ENCODE peak calls at places on chromosomes 7 and 10, in nine cellular contexts. One of them, this sample, is unnamed.

GRCh38 chr7:130940907-130941306 is 206.9 kb upstream of the KLF14 start:
- DNase-seq in AG04450: no peak
- DNase-seq in psoas muscle: no peak
- DNase-seq in body of pancreas: no peak
- DNase-seq in astrocyte of the cerebellum: no peak
- DNase-seq in choroid plexus epithelial cell: no peak
- DNase-seq in endodermal cell: no peak
- DNase-seq in fibroblast of pulmonary artery: no peak
- DNase-seq in gastrocnemius medialis: no peak
- DNase-seq in this sample: no peak

GRCh38 chr10:102492983-102493382 is 9.5 kb downstream of the ACTR1A start:
- DNase-seq in psoas muscle: peak
- DNase-seq in endodermal cell: no peak
- DNase-seq in body of pancreas: peak
- DNase-seq in gastrocnemius medialis: peak
- DNase-seq in choroid plexus epithelial cell: no peak
- DNase-seq in AG04450: no peak
- DNase-seq in astrocyte of the cerebellum: no peak
- DNase-seq in fibroblast of pulmonary artery: peak
- DNase-seq in this sample: no peak

GRCh38 chr7:27866828-27867227 is 126.9 kb downstream of the TAX1BP1 start:
- DNase-seq in gastrocnemius medialis: no peak
- DNase-seq in fibroblast of pulmonary artery: no peak
- DNase-seq in astrocyte of the cerebellum: no peak
- DNase-seq in AG04450: no peak
- DNase-seq in psoas muscle: no peak
- DNase-seq in body of pancreas: no peak
- DNase-seq in choroid plexus epithelial cell: no peak
- DNase-seq in endodermal cell: peak
- DNase-seq in this sample: no peak

GRCh38 chr10:86363184-86363832 is 3.3 kb downstream of the GRID1 start:
- DNase-seq in astrocyte of the cerebellum: no peak
- DNase-seq in AG04450: no peak
- DNase-seq in fibroblast of pulmonary artery: no peak
- DNase-seq in gastrocnemius medialis: no peak
- DNase-seq in body of pancreas: peak
- DNase-seq in psoas muscle: peak
- DNase-seq in endodermal cell: peak
- DNase-seq in choroid plexus epithelial cell: peak
- DNase-seq in this sample: no peak

GRCh38 chr7:120583835-120584586 is 273.9 kb downstream of the TSPAN12 start:
- DNase-seq in body of pancreas: no peak
- DNase-seq in gastrocnemius medialis: no peak
- DNase-seq in choroid plexus epithelial cell: peak
- DNase-seq in endodermal cell: no peak
- DNase-seq in AG04450: peak
- DNase-seq in fibroblast of pulmonary artery: peak
- DNase-seq in astrocyte of the cerebellum: peak
- DNase-seq in psoas muscle: no peak
- DNase-seq in this sample: peak

GRCh38 chr7:93046641-93047040 is 71.1 kb downstream of the SAMD9 start:
- DNase-seq in gastrocnemius medialis: no peak
- DNase-seq in endodermal cell: no peak
- DNase-seq in choroid plexus epithelial cell: no peak
- DNase-seq in fibroblast of pulmonary artery: no peak
- DNase-seq in body of pancreas: no peak
- DNase-seq in astrocyte of the cerebellum: no peak
- DNase-seq in psoas muscle: no peak
- DNase-seq in AG04450: no peak
- DNase-seq in this sample: no peak

GRCh38 chr10:122504551-122504950 is 43.2 kb downstream of the HTRA1 start:
- DNase-seq in body of pancreas: peak
- DNase-seq in AG04450: peak
- DNase-seq in astrocyte of the cerebellum: peak
- DNase-seq in endodermal cell: no peak
- DNase-seq in gastrocnemius medialis: peak
- DNase-seq in psoas muscle: peak
- DNase-seq in choroid plexus epithelial cell: peak
- DNase-seq in fibroblast of pulmonary artery: peak
- DNase-seq in this sample: peak

GRCh38 chr10:48442090-48442808 is 135.8 kb downstream of the MAPK8 start:
- DNase-seq in gastrocnemius medialis: no peak
- DNase-seq in fibroblast of pulmonary artery: no peak
- DNase-seq in astrocyte of the cerebellum: no peak
- DNase-seq in psoas muscle: no peak
- DNase-seq in choroid plexus epithelial cell: no peak
- DNase-seq in AG04450: no peak
- DNase-seq in endodermal cell: no peak
- DNase-seq in body of pancreas: no peak
- DNase-seq in this sample: no peak

GRCh38 chr10:111725035-111725434 is 458.5 kb downstream of the GPAM start:
- DNase-seq in fibroblast of pulmonary artery: no peak
- DNase-seq in endodermal cell: no peak
- DNase-seq in body of pancreas: no peak
- DNase-seq in psoas muscle: no peak
- DNase-seq in astrocyte of the cerebellum: no peak
- DNase-seq in AG04450: no peak
- DNase-seq in gastrocnemius medialis: no peak
- DNase-seq in choroid plexus epithelial cell: no peak
- DNase-seq in this sample: no peak

GRCh38 chr10:70910486-70911350 is 22.4 kb upstream of the PCBD1 start:
- DNase-seq in fibroblast of pulmonary artery: no peak
- DNase-seq in AG04450: no peak
- DNase-seq in endodermal cell: no peak
- DNase-seq in body of pancreas: no peak
- DNase-seq in choroid plexus epithelial cell: no peak
- DNase-seq in gastrocnemius medialis: no peak
- DNase-seq in astrocyte of the cerebellum: no peak
- DNase-seq in psoas muscle: peak
- DNase-seq in this sample: no peak

GRCh38 chr7:81744389-81744788 is 25.5 kb downstream of the HGF start:
- DNase-seq in endodermal cell: no peak
- DNase-seq in psoas muscle: no peak
- DNase-seq in gastrocnemius medialis: no peak
- DNase-seq in AG04450: no peak
- DNase-seq in fibroblast of pulmonary artery: no peak
- DNase-seq in choroid plexus epithelial cell: no peak
- DNase-seq in body of pancreas: no peak
- DNase-seq in astrocyte of the cerebellum: no peak
- DNase-seq in this sample: no peak

GRCh38 chr10:22816298-22816653 is 101.9 kb upstream of the PIP4K2A start:
- DNase-seq in astrocyte of the cerebellum: no peak
- DNase-seq in gastrocnemius medialis: no peak
- DNase-seq in choroid plexus epithelial cell: peak
- DNase-seq in AG04450: peak
- DNase-seq in endodermal cell: no peak
- DNase-seq in body of pancreas: peak
- DNase-seq in psoas muscle: no peak
- DNase-seq in fibroblast of pulmonary artery: peak
- DNase-seq in this sample: peak

GRCh38 chr7:74043523-74043951 is 15.6 kb downstream of the ELN start:
- DNase-seq in body of pancreas: peak
- DNase-seq in AG04450: peak
- DNase-seq in psoas muscle: no peak
- DNase-seq in astrocyte of the cerebellum: no peak
- DNase-seq in fibroblast of pulmonary artery: no peak
- DNase-seq in gastrocnemius medialis: no peak
- DNase-seq in choroid plexus epithelial cell: peak
- DNase-seq in endodermal cell: peak
- DNase-seq in this sample: no peak

GRCh38 chr10:52258791-52259427 is 55.2 kb upstream of the DKK1 start:
- DNase-seq in AG04450: no peak
- DNase-seq in psoas muscle: no peak
- DNase-seq in endodermal cell: no peak
- DNase-seq in choroid plexus epithelial cell: peak
- DNase-seq in body of pancreas: no peak
- DNase-seq in astrocyte of the cerebellum: no peak
- DNase-seq in fibroblast of pulmonary artery: no peak
- DNase-seq in gastrocnemius medialis: peak
- DNase-seq in this sample: no peak

GRCh38 chr7:17307969-17308648 is 9.7 kb downstream of the AHR start:
- DNase-seq in choroid plexus epithelial cell: no peak
- DNase-seq in AG04450: no peak
- DNase-seq in astrocyte of the cerebellum: no peak
- DNase-seq in body of pancreas: no peak
- DNase-seq in fibroblast of pulmonary artery: no peak
- DNase-seq in gastrocnemius medialis: no peak
- DNase-seq in psoas muscle: no peak
- DNase-seq in endodermal cell: no peak
- DNase-seq in this sample: no peak
- H3K4me3 ChIP-seq in choroid plexus epithelial cell: no peak
- H3K4me3 ChIP-seq in AG04450: no peak
- H3K4me3 ChIP-seq in astrocyte of the cerebellum: no peak
- H3K4me3 ChIP-seq in body of pancreas: no peak
- H3K4me3 ChIP-seq in fibroblast of pulmonary artery: no peak
- H3K4me3 ChIP-seq in gastrocnemius medialis: no peak
- H3K4me3 ChIP-seq in psoas muscle: no peak
- H3K4me3 ChIP-seq in endodermal cell: no peak
- H3K4me3 ChIP-seq in this sample: no peak

DNA sequence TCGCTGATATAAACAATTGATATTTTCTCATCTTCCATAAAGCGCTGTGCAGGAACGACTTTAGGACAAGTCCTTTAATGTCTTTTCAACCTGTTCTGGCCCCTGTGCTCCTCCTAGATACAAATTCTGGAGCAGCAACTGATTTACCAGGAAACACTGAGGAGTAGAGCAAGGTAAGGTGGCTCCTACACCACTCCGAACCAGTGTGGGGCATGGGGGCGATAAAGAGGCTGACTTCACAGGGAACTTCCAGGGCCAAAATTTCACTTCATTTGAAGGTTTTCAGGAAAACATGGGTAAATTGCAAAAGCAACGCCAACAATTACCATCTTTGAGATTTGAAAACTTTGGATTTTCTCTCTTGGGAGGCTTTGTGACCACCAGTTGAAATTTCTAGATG is 118.6 kb downstream of the FAM107B start:
- DNase-seq in astrocyte of the cerebellum: no peak
- DNase-seq in choroid plexus epithelial cell: no peak
- DNase-seq in endodermal cell: peak
- DNase-seq in gastrocnemius medialis: no peak
- DNase-seq in body of pancreas: no peak
- DNase-seq in AG04450: no peak
- DNase-seq in psoas muscle: no peak
- DNase-seq in fibroblast of pulmonary artery: no peak
- DNase-seq in this sample: no peak
- TF ChIP-seq CTCF in astrocyte of the cerebellum: no peak
- TF ChIP-seq CTCF in choroid plexus epithelial cell: no peak
- TF ChIP-seq CTCF in endodermal cell: peak
- TF ChIP-seq CTCF in gastrocnemius medialis: no peak
- TF ChIP-seq CTCF in body of pancreas: no peak
- TF ChIP-seq CTCF in AG04450: no peak
- TF ChIP-seq CTCF in psoas muscle: no peak
- TF ChIP-seq CTCF in fibroblast of pulmonary artery: no peak
- TF ChIP-seq CTCF in this sample: no peak

GRCh38 chr7:264541-265191 is 25.3 kb upstream of the FOXL3 start:
- DNase-seq in AG04450: no peak
- DNase-seq in gastrocnemius medialis: no peak
- DNase-seq in fibroblast of pulmonary artery: no peak
- DNase-seq in psoas muscle: peak
- DNase-seq in astrocyte of the cerebellum: no peak
- DNase-seq in endodermal cell: no peak
- DNase-seq in body of pancreas: peak
- DNase-seq in choroid plexus epithelial cell: no peak
- DNase-seq in this sample: no peak

GRCh38 chr7:260441-261281 is 29.3 kb upstream of the FOXL3 start:
- DNase-seq in fibroblast of pulmonary artery: no peak
- DNase-seq in gastrocnemius medialis: no peak
- DNase-seq in astrocyte of the cerebellum: no peak
- DNase-seq in AG04450: no peak
- DNase-seq in choroid plexus epithelial cell: no peak
- DNase-seq in psoas muscle: peak
- DNase-seq in endodermal cell: no peak
- DNase-seq in body of pancreas: no peak
- DNase-seq in this sample: no peak

GRCh38 chr7:261341-262250 is 28.4 kb upstream of the FOXL3 start:
- DNase-seq in psoas muscle: peak
- DNase-seq in AG04450: no peak
- DNase-seq in gastrocnemius medialis: no peak
- DNase-seq in choroid plexus epithelial cell: no peak
- DNase-seq in fibroblast of pulmonary artery: no peak
- DNase-seq in endodermal cell: no peak
- DNase-seq in body of pancreas: no peak
- DNase-seq in astrocyte of the cerebellum: no peak
- DNase-seq in this sample: no peak

GRCh38 chr7:259751-260405 is 30.1 kb upstream of the FOXL3 start:
- DNase-seq in choroid plexus epithelial cell: no peak
- DNase-seq in body of pancreas: no peak
- DNase-seq in endodermal cell: no peak
- DNase-seq in astrocyte of the cerebellum: no peak
- DNase-seq in AG04450: no peak
- DNase-seq in psoas muscle: peak
- DNase-seq in gastrocnemius medialis: no peak
- DNase-seq in fibroblast of pulmonary artery: no peak
- DNase-seq in this sample: no peak

GRCh38 chr7:262251-262572 is 27.8 kb upstream of the FOXL3 start:
- DNase-seq in body of pancreas: no peak
- DNase-seq in gastrocnemius medialis: no peak
- DNase-seq in choroid plexus epithelial cell: no peak
- DNase-seq in psoas muscle: no peak
- DNase-seq in astrocyte of the cerebellum: no peak
- DNase-seq in AG04450: no peak
- DNase-seq in endodermal cell: no peak
- DNase-seq in fibroblast of pulmonary artery: no peak
- DNase-seq in this sample: no peak
- H3K4me3 ChIP-seq in body of pancreas: no peak
- H3K4me3 ChIP-seq in gastrocnemius medialis: no peak
- H3K4me3 ChIP-seq in choroid plexus epithelial cell: no peak
- H3K4me3 ChIP-seq in psoas muscle: no peak
- H3K4me3 ChIP-seq in astrocyte of the cerebellum: no peak
- H3K4me3 ChIP-seq in AG04450: no peak
- H3K4me3 ChIP-seq in endodermal cell: peak
- H3K4me3 ChIP-seq in fibroblast of pulmonary artery: no peak
- H3K4me3 ChIP-seq in this sample: no peak

GRCh38 chr7:29364661-29365060 is 170.1 kb downstream of the CHN2 start:
- DNase-seq in astrocyte of the cerebellum: no peak
- DNase-seq in fibroblast of pulmonary artery: no peak
- DNase-seq in AG04450: no peak
- DNase-seq in choroid plexus epithelial cell: no peak
- DNase-seq in gastrocnemius medialis: no peak
- DNase-seq in body of pancreas: no peak
- DNase-seq in psoas muscle: no peak
- DNase-seq in endodermal cell: no peak
- DNase-seq in this sample: no peak
- TF ChIP-seq CTCF in astrocyte of the cerebellum: no peak
- TF ChIP-seq CTCF in fibroblast of pulmonary artery: no peak
- TF ChIP-seq CTCF in AG04450: no peak
- TF ChIP-seq CTCF in choroid plexus epithelial cell: no peak
- TF ChIP-seq CTCF in gastrocnemius medialis: no peak
- TF ChIP-seq CTCF in body of pancreas: no peak
- TF ChIP-seq CTCF in psoas muscle: no peak
- TF ChIP-seq CTCF in endodermal cell: no peak
- TF ChIP-seq CTCF in this sample: no peak

This sample was measured in epithelial cell of proximal tubule.